ENCODE peak calls at places on chromosomes 7 and 10, in five cellular contexts. U is psoas muscle, G is neural progenitor cell, F is IMR-90, E is foreskin fibroblast. W is an unnamed sample.
A peak's percentile ranks its signal among the peaks of the same experiment; 100 is the strongest.

GRCh38 chr7:7667187-7667586 is 26.6 kb downstream of the UMAD1 start:
- DNase-seq in E (no peak), U (no peak), F (no peak), G (no peak), W (no peak)

GRCh38 chr10:86162036-86162435 is 204.6 kb downstream of the GRID1 start:
- DNase-seq in E (no peak), G (no peak), F (no peak), U (no peak), W (no peak)

GRCh38 chr10:132571565-132572544 is 34.3 kb downstream of the INPP5A start:
- DNase-seq in U (peak; percentile 61), E (peak; percentile 47), F (peak; percentile 87), G (peak; percentile 49), W (peak; percentile 23)

GRCh38 chr7:38222481-38223096 is 44.5 kb downstream of the STARD3NL start:
- DNase-seq in G (peak; percentile 55), E (peak; percentile 28), F (peak; percentile 62), U (no peak), W (no peak)

GRCh38 chr10:33524966-33525365 is 190.5 kb upstream of the NRP1 start:
- DNase-seq in G (no peak), F (peak; percentile 53), E (peak; percentile 46), U (no peak), W (no peak)

GRCh38 chr7:26653430-26653911 is 210.9 kb downstream of the SKAP2 start:
- DNase-seq in E (no peak), U (no peak), F (no peak), G (no peak), W (peak; percentile 46)

GRCh38 chr7:143018931-143019330 is 8.0 kb downstream of the OR9A2 start:
- DNase-seq in F (no peak), U (no peak), E (no peak), G (no peak), W (no peak)

GRCh38 chr10:132165416-132165980 is 21.2 kb upstream of the DPYSL4 start:
- DNase-seq in F (no peak), G (no peak), U (peak; percentile 6), E (no peak), W (no peak)

GRCh38 chr7:716212-716611 is 10.3 kb upstream of the DNAAF5 start:
- DNase-seq in U (no peak), G (no peak), E (no peak), F (no peak), W (no peak)

GRCh38 chr7:102063736-102064135 is 222.9 kb upstream of the SH2B2 start:
- DNase-seq in F (peak; percentile 68), G (peak; percentile 59), U (no peak), E (no peak), W (no peak)

GRCh38 chr10:73263948-73264347 is 11.5 kb upstream of the MRPS16 start:
- DNase-seq in F (peak; percentile 36), G (no peak), U (no peak), E (no peak), W (no peak)

GRCh38 chr10:20975236-20975635 is 78.1 kb upstream of the NEBL start:
- DNase-seq in G (no peak), E (no peak), F (no peak), U (no peak), W (no peak)

GRCh38 chr7:102836206-102836938 is 76.4 kb upstream of the LRRC17 start:
- DNase-seq in E (peak; percentile 74), G (no peak), U (no peak), F (peak; percentile 95), W (no peak)

GRCh38 chr7:133699390-133699789 is 427.8 kb upstream of the LRGUK start:
- DNase-seq in G (no peak), E (no peak), U (no peak), F (no peak), W (no peak)

GRCh38 chr7:149789101-149789500 is 15.7 kb upstream of the ZNF467 start:
- DNase-seq in G (no peak), U (no peak), F (no peak), E (no peak), W (no peak)

GRCh38 chr7:149791411-149792219 is 18.2 kb upstream of the ZNF467 start:
- DNase-seq in G (no peak), E (no peak), U (no peak), F (no peak), W (no peak)

GRCh38 chr7:149788300-149788851 is 15.0 kb upstream of the ZNF467 start:
- DNase-seq in E (no peak), U (no peak), G (no peak), F (no peak), W (no peak)

GRCh38 chr7:149790754-149791360 is 17.5 kb upstream of the ZNF467 start:
- DNase-seq in E (no peak), G (no peak), F (no peak), U (no peak), W (no peak)

GRCh38 chr7:149790146-149790548 is 16.8 kb upstream of the ZNF467 start:
- DNase-seq in G (peak; percentile 86), F (no peak), E (no peak), U (no peak), W (no peak)
- TF ChIP-seq CTCF in G (peak; percentile 75), F (peak; percentile 38), E (peak; percentile 19), U (peak; percentile 39), W (peak; percentile 50)

DNA sequence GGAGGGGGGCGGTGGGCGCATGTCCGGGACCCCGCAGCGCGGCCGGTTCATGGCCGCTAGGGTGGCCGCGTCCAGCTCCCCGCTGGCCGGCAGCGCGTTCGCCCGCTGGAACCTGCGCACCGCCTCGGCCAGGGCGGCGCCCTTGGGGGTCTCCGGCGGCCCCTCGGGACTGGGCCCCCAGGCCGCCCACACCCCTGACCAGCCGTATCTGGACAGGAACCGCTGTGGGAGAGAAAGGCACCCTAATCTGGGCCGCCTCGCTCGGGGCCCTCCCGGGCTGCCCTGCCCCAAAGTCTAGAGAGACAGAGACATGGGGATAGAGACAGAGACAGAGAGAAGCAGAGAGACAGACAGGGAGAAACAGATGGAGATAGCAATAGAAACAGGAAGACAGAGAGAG is 1.5 kb downstream of the MMP21 start:
- DNase-seq in F (no peak), G (no peak), U (no peak), E (no peak), W (no peak)
- H3K4me3 ChIP-seq in F (no peak overlapping the region), G (no peak overlapping the region), U (peak overlapping the region; percentile 34), E (no peak overlapping the region), W (no peak overlapping the region)

GRCh38 chr7:78081888-78082287 is 283.3 kb downstream of the PHTF2 start:
- DNase-seq in F (no peak), E (no peak), U (no peak), G (peak; percentile 26), W (no peak)
- TF ChIP-seq CTCF in F (no peak), E (no peak), U (no peak), G (peak; percentile 51), W (peak; percentile 6)

GRCh38 chr10:44379907-44380306 is 5.0 kb downstream of the CXCL12 start:
- DNase-seq in U (no peak), E (no peak), F (no peak), G (no peak), W (no peak)
- H3K4me3 ChIP-seq in U (no peak overlapping the region), E (peak overlapping the region; percentile 6), F (no peak overlapping the region), G (no peak overlapping the region), W (no peak overlapping the region)

GRCh38 chr10:71888623-71889387 is 37.8 kb upstream of the PSAP start:
- DNase-seq in G (peak; percentile 71), U (peak; percentile 87), E (peak; percentile 86), F (peak; percentile 77), W (no peak)
- TF ChIP-seq CTCF in G (no peak), U (no peak), E (no peak), F (peak; percentile 14), W (no peak)

GRCh38 chr7:121030308-121030707 is 41.8 kb downstream of the CPED1 start:
- DNase-seq in E (no peak), F (no peak), G (no peak), U (no peak), W (no peak)
- H3K4me3 ChIP-seq in E (no peak overlapping the region), F (no peak overlapping the region), G (no peak overlapping the region), U (no peak overlapping the region), W (no peak overlapping the region)

DNA sequence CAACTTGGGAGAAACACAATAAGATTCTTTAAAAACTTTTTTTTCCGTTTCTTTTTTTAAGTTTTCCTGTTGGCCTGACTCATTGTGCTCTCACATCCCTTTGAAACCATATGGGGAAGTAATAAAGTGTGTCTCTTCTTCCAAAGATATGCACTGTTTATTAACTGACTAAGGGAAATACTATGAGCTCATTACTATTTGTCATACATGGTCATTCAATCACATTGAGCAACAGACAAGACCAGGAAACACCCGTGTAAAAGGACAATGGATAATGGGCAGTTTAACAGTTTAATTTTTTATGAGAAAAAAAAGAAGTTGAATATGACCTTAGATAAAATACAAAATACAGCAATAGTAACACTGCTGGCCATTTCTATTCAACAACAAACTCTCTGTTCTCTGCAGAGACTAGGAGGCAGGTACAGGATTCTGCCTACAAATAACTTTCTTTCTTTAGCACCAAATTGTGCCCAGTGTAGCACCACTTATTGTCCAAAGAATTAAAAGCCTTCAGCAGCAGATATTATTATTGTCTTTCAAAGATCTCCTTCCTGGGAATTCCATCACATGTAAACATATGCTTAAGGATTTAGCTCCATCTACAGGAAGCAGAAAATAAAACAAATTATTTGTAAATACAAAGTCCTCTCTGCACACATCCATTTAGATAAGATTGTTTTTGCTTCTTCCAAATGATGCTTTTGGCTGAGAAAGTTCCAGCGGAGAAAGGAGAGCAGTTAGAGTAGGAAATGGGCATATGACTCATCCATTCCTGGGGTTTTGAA is 55.0 kb upstream of the AKR1E2 start:
- DNase-seq in E (peak; percentile 89), U (no peak), F (peak; percentile 98), G (no peak), W (peak; percentile 89)
- TF ChIP-seq CTCF in E (no peak), U (peak; percentile 58), F (peak; percentile 42), G (peak; percentile 52), W (peak; percentile 40)

W was measured in epithelial cell of proximal tubule.